ENCODE peak calls at places on chromosomes 1 and 21, in eight cellular contexts. One of them, this sample, is unnamed. For H3K27me3, the result is how much of the 10 kb centered on the place peaks cover.

GRCh38 chr1:101175474-101175873 is 61.3 kb upstream of the S1PR1 start:
- DNase-seq in trophoblast cell: no peak
- DNase-seq in ovary: no peak
- DNase-seq in upper lobe of right lung: no peak
- DNase-seq in prostate gland: no peak
- DNase-seq in Peyer's patch: no peak
- DNase-seq in SJSA1: no peak
- DNase-seq in sigmoid colon: no peak
- DNase-seq in this sample: no peak

GRCh38 chr21:34885125-34885524 is 164.0 kb downstream of the RUNX1 start:
- DNase-seq in trophoblast cell: no peak
- DNase-seq in ovary: no peak
- DNase-seq in upper lobe of right lung: no peak
- DNase-seq in prostate gland: no peak
- DNase-seq in Peyer's patch: no peak
- DNase-seq in SJSA1: no peak
- DNase-seq in sigmoid colon: no peak
- DNase-seq in this sample: no peak

GRCh38 chr1:9652379-9653194 is 1.1 kb downstream of the PIK3CD start:
- DNase-seq in trophoblast cell: no peak
- DNase-seq in ovary: no peak
- DNase-seq in upper lobe of right lung: peak
- DNase-seq in prostate gland: no peak
- DNase-seq in Peyer's patch: no peak
- DNase-seq in SJSA1: no peak
- DNase-seq in sigmoid colon: no peak
- DNase-seq in this sample: no peak

GRCh38 chr1:115492880-115493279 is 148.9 kb upstream of the VANGL1 start:
- DNase-seq in trophoblast cell: no peak
- DNase-seq in ovary: no peak
- DNase-seq in upper lobe of right lung: no peak
- DNase-seq in prostate gland: no peak
- DNase-seq in Peyer's patch: no peak
- DNase-seq in SJSA1: peak
- DNase-seq in sigmoid colon: no peak
- DNase-seq in this sample: no peak

GRCh38 chr21:18772404-18772803 is 368.8 kb upstream of the TMPRSS15 start:
- DNase-seq in trophoblast cell: no peak
- DNase-seq in ovary: no peak
- DNase-seq in upper lobe of right lung: no peak
- DNase-seq in prostate gland: no peak
- DNase-seq in Peyer's patch: no peak
- DNase-seq in SJSA1: no peak
- DNase-seq in sigmoid colon: no peak
- DNase-seq in this sample: no peak

GRCh38 chr21:8992731-8993174 is 1528.6 kb upstream of the TPTE start:
- DNase-seq in trophoblast cell: no peak
- DNase-seq in ovary: no peak
- DNase-seq in upper lobe of right lung: no peak
- DNase-seq in prostate gland: no peak
- DNase-seq in Peyer's patch: peak
- DNase-seq in SJSA1: no peak
- DNase-seq in sigmoid colon: peak
- DNase-seq in this sample: peak

GRCh38 chr21:46153259-46154154 is 1.9 kb downstream of the FTCD start:
- DNase-seq in trophoblast cell: no peak
- DNase-seq in ovary: peak
- DNase-seq in upper lobe of right lung: peak
- DNase-seq in prostate gland: peak
- DNase-seq in Peyer's patch: peak
- DNase-seq in SJSA1: peak
- DNase-seq in sigmoid colon: peak
- DNase-seq in this sample: peak

GRCh38 chr1:108107658-108108057 is 92.5 kb downstream of the SLC25A24 start:
- DNase-seq in trophoblast cell: peak
- DNase-seq in ovary: no peak
- DNase-seq in upper lobe of right lung: no peak
- DNase-seq in prostate gland: no peak
- DNase-seq in Peyer's patch: no peak
- DNase-seq in SJSA1: peak
- DNase-seq in sigmoid colon: no peak
- DNase-seq in this sample: no peak

GRCh38 chr1:25990702-25991395 is 7.0 kb downstream of the PAFAH2 start:
- DNase-seq in trophoblast cell: no peak
- DNase-seq in ovary: no peak
- DNase-seq in upper lobe of right lung: no peak
- DNase-seq in prostate gland: no peak
- DNase-seq in Peyer's patch: no peak
- DNase-seq in SJSA1: no peak
- DNase-seq in sigmoid colon: no peak
- DNase-seq in this sample: no peak

GRCh38 chr1:61253912-61254628 is 171.7 kb downstream of the NFIA start:
- DNase-seq in trophoblast cell: no peak
- DNase-seq in ovary: no peak
- DNase-seq in upper lobe of right lung: no peak
- DNase-seq in prostate gland: no peak
- DNase-seq in Peyer's patch: no peak
- DNase-seq in SJSA1: no peak
- DNase-seq in sigmoid colon: no peak
- DNase-seq in this sample: no peak

GRCh38 chr1:117150316-117150715 is 28.8 kb upstream of the TRIM45 start:
- DNase-seq in trophoblast cell: no peak
- DNase-seq in ovary: no peak
- DNase-seq in upper lobe of right lung: no peak
- DNase-seq in prostate gland: no peak
- DNase-seq in Peyer's patch: no peak
- DNase-seq in SJSA1: no peak
- DNase-seq in sigmoid colon: no peak
- DNase-seq in this sample: no peak

GRCh38 chr21:43369124-43369523 is 57.8 kb downstream of the SIK1 start:
- DNase-seq in trophoblast cell: peak
- DNase-seq in ovary: no peak
- DNase-seq in upper lobe of right lung: no peak
- DNase-seq in prostate gland: no peak
- DNase-seq in Peyer's patch: no peak
- DNase-seq in SJSA1: no peak
- DNase-seq in sigmoid colon: no peak
- DNase-seq in this sample: no peak

GRCh38 chr1:207076181-207076949 is 12.3 kb upstream of the C4BPB start:
- DNase-seq in trophoblast cell: no peak
- DNase-seq in ovary: no peak
- DNase-seq in upper lobe of right lung: no peak
- DNase-seq in prostate gland: no peak
- DNase-seq in Peyer's patch: no peak
- DNase-seq in SJSA1: no peak
- DNase-seq in sigmoid colon: no peak
- DNase-seq in this sample: no peak
- H3K27ac ChIP-seq in trophoblast cell: no peak
- H3K27ac ChIP-seq in ovary: no peak
- H3K27ac ChIP-seq in upper lobe of right lung: no peak
- H3K27ac ChIP-seq in prostate gland: no peak
- H3K27ac ChIP-seq in Peyer's patch: no peak
- H3K27ac ChIP-seq in SJSA1: no peak
- H3K27ac ChIP-seq in sigmoid colon: no peak
- H3K27ac ChIP-seq in this sample: no peak

GRCh38 chr1:93427656-93428055 is 20.3 kb upstream of the FNBP1L start:
- DNase-seq in trophoblast cell: no peak
- DNase-seq in ovary: no peak
- DNase-seq in upper lobe of right lung: no peak
- DNase-seq in prostate gland: no peak
- DNase-seq in Peyer's patch: no peak
- DNase-seq in SJSA1: no peak
- DNase-seq in sigmoid colon: no peak
- DNase-seq in this sample: no peak
- H3K27me3 ChIP-seq in trophoblast cell: under half
- H3K27me3 ChIP-seq in ovary: under half
- H3K27me3 ChIP-seq in upper lobe of right lung: under half
- H3K27me3 ChIP-seq in prostate gland: under half
- H3K27me3 ChIP-seq in Peyer's patch: under half
- H3K27me3 ChIP-seq in SJSA1: under half
- H3K27me3 ChIP-seq in sigmoid colon: under half
- H3K27me3 ChIP-seq in this sample: under half

GRCh38 chr1:201114245-201115131 is 2.3 kb upstream of the CACNA1S start:
- DNase-seq in trophoblast cell: peak
- DNase-seq in ovary: peak
- DNase-seq in upper lobe of right lung: peak
- DNase-seq in prostate gland: peak
- DNase-seq in Peyer's patch: peak
- DNase-seq in SJSA1: peak
- DNase-seq in sigmoid colon: peak
- DNase-seq in this sample: peak
- H3K27ac ChIP-seq in trophoblast cell: no peak
- H3K27ac ChIP-seq in ovary: no peak
- H3K27ac ChIP-seq in upper lobe of right lung: peak
- H3K27ac ChIP-seq in prostate gland: peak
- H3K27ac ChIP-seq in Peyer's patch: peak
- H3K27ac ChIP-seq in SJSA1: no peak
- H3K27ac ChIP-seq in sigmoid colon: peak
- H3K27ac ChIP-seq in this sample: no peak

GRCh38 chr1:36390411-36390810 is 4.7 kb upstream of the STK40 start:
- DNase-seq in trophoblast cell: no peak
- DNase-seq in ovary: no peak
- DNase-seq in upper lobe of right lung: no peak
- DNase-seq in prostate gland: no peak
- DNase-seq in Peyer's patch: no peak
- DNase-seq in SJSA1: no peak
- DNase-seq in sigmoid colon: no peak
- DNase-seq in this sample: no peak
- H3K27me3 ChIP-seq in trophoblast cell: under half
- H3K27me3 ChIP-seq in ovary: under half
- H3K27me3 ChIP-seq in upper lobe of right lung: under half
- H3K27me3 ChIP-seq in prostate gland: under half
- H3K27me3 ChIP-seq in Peyer's patch: under half
- H3K27me3 ChIP-seq in SJSA1: under half
- H3K27me3 ChIP-seq in sigmoid colon: under half
- H3K27me3 ChIP-seq in this sample: under half

GRCh38 chr1:229557214-229557850 is 1.2 kb downstream of the ABCB10 start:
- DNase-seq in trophoblast cell: no peak
- DNase-seq in ovary: no peak
- DNase-seq in upper lobe of right lung: no peak
- DNase-seq in prostate gland: no peak
- DNase-seq in Peyer's patch: no peak
- DNase-seq in SJSA1: no peak
- DNase-seq in sigmoid colon: no peak
- DNase-seq in this sample: no peak
- H3K27ac ChIP-seq in trophoblast cell: no peak
- H3K27ac ChIP-seq in ovary: peak
- H3K27ac ChIP-seq in upper lobe of right lung: peak
- H3K27ac ChIP-seq in prostate gland: peak
- H3K27ac ChIP-seq in Peyer's patch: peak
- H3K27ac ChIP-seq in SJSA1: no peak
- H3K27ac ChIP-seq in sigmoid colon: peak
- H3K27ac ChIP-seq in this sample: peak

GRCh38 chr1:75136921-75137641 is 2.9 kb downstream of the LHX8 start:
- DNase-seq in trophoblast cell: no peak
- DNase-seq in ovary: no peak
- DNase-seq in upper lobe of right lung: no peak
- DNase-seq in prostate gland: no peak
- DNase-seq in Peyer's patch: no peak
- DNase-seq in SJSA1: peak
- DNase-seq in sigmoid colon: peak
- DNase-seq in this sample: no peak
- H3K27me3 ChIP-seq in trophoblast cell: under half
- H3K27me3 ChIP-seq in ovary: under half
- H3K27me3 ChIP-seq in upper lobe of right lung: half or more
- H3K27me3 ChIP-seq in prostate gland: under half
- H3K27me3 ChIP-seq in Peyer's patch: under half
- H3K27me3 ChIP-seq in SJSA1: under half
- H3K27me3 ChIP-seq in sigmoid colon: under half
- H3K27me3 ChIP-seq in this sample: under half

DNA sequence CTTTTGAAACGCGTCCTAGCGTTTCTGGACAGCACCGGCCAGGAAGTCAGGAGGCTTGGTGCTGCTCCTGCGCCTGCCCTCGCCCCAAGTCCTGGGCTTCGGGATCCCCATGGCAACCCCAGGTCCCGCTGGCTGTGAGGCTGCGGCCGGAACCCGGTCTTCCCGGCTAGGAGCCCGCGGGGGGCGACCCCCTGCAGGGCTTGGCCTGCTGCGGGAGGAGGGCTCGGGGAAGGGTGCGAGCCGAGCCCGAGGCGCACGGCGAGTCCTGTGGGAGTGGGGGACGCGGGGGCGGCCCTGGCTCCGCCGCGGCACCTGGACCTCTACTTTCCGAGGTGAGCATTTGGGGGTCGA is 345 bp downstream of the MORN1 start:
- DNase-seq in trophoblast cell: no peak
- DNase-seq in ovary: no peak
- DNase-seq in upper lobe of right lung: no peak
- DNase-seq in prostate gland: no peak
- DNase-seq in Peyer's patch: no peak
- DNase-seq in SJSA1: no peak
- DNase-seq in sigmoid colon: no peak
- DNase-seq in this sample: no peak
- H3K27ac ChIP-seq in trophoblast cell: peak
- H3K27ac ChIP-seq in ovary: peak
- H3K27ac ChIP-seq in upper lobe of right lung: peak
- H3K27ac ChIP-seq in prostate gland: peak
- H3K27ac ChIP-seq in Peyer's patch: peak
- H3K27ac ChIP-seq in SJSA1: peak
- H3K27ac ChIP-seq in sigmoid colon: peak
- H3K27ac ChIP-seq in this sample: peak

DNA sequence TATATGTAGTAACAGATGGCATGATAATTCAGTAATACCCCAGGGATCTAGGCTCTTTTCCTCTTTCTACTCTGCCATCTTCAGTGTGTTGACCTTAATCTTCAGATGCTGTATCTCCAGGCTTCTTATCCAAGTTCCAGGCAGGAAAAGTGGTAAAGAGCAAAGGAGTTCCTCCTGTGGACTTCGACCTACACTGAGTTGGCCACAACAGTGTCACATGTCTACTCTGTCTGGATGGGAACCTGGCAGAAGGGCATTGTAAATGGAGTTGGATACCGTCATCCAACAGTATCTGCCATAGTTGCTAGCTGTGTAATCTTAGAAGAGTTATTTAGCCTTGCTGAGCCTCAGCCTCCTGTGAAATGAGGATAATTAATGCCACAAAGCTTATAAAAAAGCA is 21.9 kb downstream of the IL23R start:
- DNase-seq in trophoblast cell: no peak
- DNase-seq in ovary: no peak
- DNase-seq in upper lobe of right lung: no peak
- DNase-seq in prostate gland: no peak
- DNase-seq in Peyer's patch: no peak
- DNase-seq in SJSA1: no peak
- DNase-seq in sigmoid colon: no peak
- DNase-seq in this sample: no peak
- H3K27me3 ChIP-seq in trophoblast cell: under half
- H3K27me3 ChIP-seq in ovary: under half
- H3K27me3 ChIP-seq in upper lobe of right lung: under half
- H3K27me3 ChIP-seq in prostate gland: under half
- H3K27me3 ChIP-seq in Peyer's patch: under half
- H3K27me3 ChIP-seq in SJSA1: under half
- H3K27me3 ChIP-seq in sigmoid colon: under half
- H3K27me3 ChIP-seq in this sample: under half

GRCh38 chr21:44785620-44786344 is 15.8 kb downstream of the UBE2G2 start:
- DNase-seq in trophoblast cell: no peak
- DNase-seq in ovary: no peak
- DNase-seq in upper lobe of right lung: no peak
- DNase-seq in prostate gland: peak
- DNase-seq in Peyer's patch: no peak
- DNase-seq in SJSA1: no peak
- DNase-seq in sigmoid colon: no peak
- DNase-seq in this sample: no peak
- H3K27ac ChIP-seq in trophoblast cell: no peak
- H3K27ac ChIP-seq in ovary: no peak
- H3K27ac ChIP-seq in upper lobe of right lung: no peak
- H3K27ac ChIP-seq in prostate gland: peak
- H3K27ac ChIP-seq in Peyer's patch: no peak
- H3K27ac ChIP-seq in SJSA1: no peak
- H3K27ac ChIP-seq in sigmoid colon: peak
- H3K27ac ChIP-seq in this sample: no peak

GRCh38 chr1:19633106-19633505 is 11.0 kb upstream of the NBL1 start:
- DNase-seq in trophoblast cell: no peak
- DNase-seq in ovary: no peak
- DNase-seq in upper lobe of right lung: no peak
- DNase-seq in prostate gland: no peak
- DNase-seq in Peyer's patch: no peak
- DNase-seq in SJSA1: no peak
- DNase-seq in sigmoid colon: no peak
- DNase-seq in this sample: no peak
- H3K27me3 ChIP-seq in trophoblast cell: under half
- H3K27me3 ChIP-seq in ovary: under half
- H3K27me3 ChIP-seq in upper lobe of right lung: under half
- H3K27me3 ChIP-seq in prostate gland: under half
- H3K27me3 ChIP-seq in Peyer's patch: under half
- H3K27me3 ChIP-seq in SJSA1: under half
- H3K27me3 ChIP-seq in sigmoid colon: under half
- H3K27me3 ChIP-seq in this sample: under half

This sample was measured in right atrium auricular region.